ENCODE peak calls at places on chromosomes 7 and 10, in ten cellular contexts. C, R, O, N, P, H, S, U, M and W are unnamed samples.

GRCh38 chr7:36970551-36971514 is 246.5 kb upstream of the AOAH start:
- DNase-seq in C (no peak), R (no peak), O (no peak), N (no peak), P (no peak), H (no peak), S (no peak), U (no peak), M (no peak), W (no peak)

GRCh38 chr7:39733881-39734571 is 110.7 kb downstream of the RALA start:
- DNase-seq in C (no peak), R (peak), O (peak), N (peak), P (no peak), H (no peak), S (no peak), U (no peak), M (no peak), W (no peak)

GRCh38 chr10:62093863-62094291 is 174.8 kb downstream of the RTKN2 start:
- DNase-seq in C (no peak), R (no peak), O (no peak), N (no peak), P (no peak), H (no peak), S (no peak), U (no peak), M (no peak), W (no peak)

GRCh38 chr10:119498889-119499864 is 43.3 kb downstream of the RGS10 start:
- DNase-seq in C (no peak), R (no peak), O (no peak), N (no peak), P (no peak), H (no peak), S (no peak), U (peak), M (no peak), W (no peak)

GRCh38 chr10:92238586-92239098 is 52.2 kb downstream of the CPEB3 start:
- DNase-seq in C (peak), R (peak), O (peak), N (peak), P (no peak), H (no peak), S (peak), U (peak), M (peak), W (peak)

GRCh38 chr10:93894516-93895378 is 969 bp downstream of the SLC35G1 start:
- DNase-seq in C (no peak), R (no peak), O (no peak), N (peak), P (no peak), H (no peak), S (no peak), U (no peak), M (peak), W (no peak)

GRCh38 chr7:6422926-6423632 is 24.7 kb downstream of the DAGLB start:
- DNase-seq in C (no peak), R (no peak), O (no peak), N (peak), P (no peak), H (no peak), S (no peak), U (peak), M (peak), W (no peak)

GRCh38 chr7:82805527-82805960 is 357.1 kb downstream of the PCLO start:
- DNase-seq in C (no peak), R (peak), O (no peak), N (peak), P (peak), H (no peak), S (no peak), U (no peak), M (no peak), W (no peak)

GRCh38 chr10:76899490-76899889 is 738.1 kb downstream of the KCNMA1 start:
- DNase-seq in C (no peak), R (no peak), O (no peak), N (no peak), P (no peak), H (peak), S (no peak), U (no peak), M (no peak), W (no peak)

GRCh38 chr10:69963178-69963834 is 89.3 kb upstream of the MACROH2A2 start:
- DNase-seq in C (no peak), R (no peak), O (no peak), N (no peak), P (no peak), H (peak), S (no peak), U (peak), M (no peak), W (no peak)

GRCh38 chr10:663844-664243 is 25.6 kb downstream of the DIP2C start:
- DNase-seq in C (no peak), R (no peak), O (peak), N (no peak), P (no peak), H (no peak), S (peak), U (no peak), M (no peak), W (no peak)

GRCh38 chr7:111796671-111797070 is 234.4 kb upstream of the IMMP2L start:
- DNase-seq in C (no peak), R (peak), O (no peak), N (peak), P (peak), H (no peak), S (no peak), U (no peak), M (no peak), W (no peak)

GRCh38 chr7:2560175-2560695 is 1.5 kb downstream of the IQCE start:
- DNase-seq in C (no peak), R (no peak), O (no peak), N (peak), P (no peak), H (no peak), S (no peak), U (no peak), M (no peak), W (no peak)

GRCh38 chr10:100751211-100751933 is 6.0 kb downstream of the PAX2 start:
- DNase-seq in C (no peak), R (no peak), O (no peak), N (no peak), P (no peak), H (no peak), S (no peak), U (no peak), M (no peak), W (no peak)

GRCh38 chr7:67855322-67855721 is 858.7 kb downstream of the TYW1 start:
- DNase-seq in C (no peak), R (no peak), O (no peak), N (no peak), P (no peak), H (no peak), S (no peak), U (no peak), M (no peak), W (no peak)

GRCh38 chr7:84904561-84904960 is 282.3 kb downstream of the SEMA3D start:
- DNase-seq in C (no peak), R (no peak), O (no peak), N (no peak), P (no peak), H (no peak), S (no peak), U (no peak), M (no peak), W (no peak)

GRCh38 chr10:64376169-64376568 is 855.0 kb downstream of the REEP3 start:
- DNase-seq in C (no peak), R (no peak), O (no peak), N (no peak), P (no peak), H (no peak), S (no peak), U (no peak), M (no peak), W (no peak)

GRCh38 chr10:78772486-78772885 is 296.3 kb upstream of the ZMIZ1 start:
- DNase-seq in C (no peak), R (no peak), O (peak), N (no peak), P (no peak), H (no peak), S (no peak), U (no peak), M (peak), W (no peak)

GRCh38 chr7:8189615-8190014 is 72.4 kb downstream of the ICA1 start:
- DNase-seq in C (no peak), R (no peak), O (no peak), N (no peak), P (no peak), H (no peak), S (no peak), U (no peak), M (no peak), W (no peak)

DNA sequence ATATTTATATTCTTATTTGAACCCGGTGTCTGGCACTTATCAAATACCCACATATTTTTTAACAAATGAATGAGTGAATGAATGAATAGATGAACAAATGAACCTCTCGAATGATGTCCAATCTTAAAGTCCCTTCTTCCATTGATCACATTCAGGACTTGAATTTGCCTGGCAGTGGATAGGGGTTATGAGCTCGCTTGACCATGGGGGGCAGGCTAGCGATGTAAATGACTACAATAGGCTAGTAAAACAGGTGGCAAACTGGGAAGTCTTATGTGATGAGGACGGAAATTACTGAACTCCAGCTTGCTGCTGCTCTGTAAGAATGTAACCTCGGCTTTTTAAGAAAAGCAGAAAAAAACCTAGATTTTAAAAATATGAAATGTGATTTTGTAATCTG is 247.7 kb upstream of the DKK1 start:
- DNase-seq in C (no peak), R (peak), O (no peak), N (peak), P (no peak), H (no peak), S (no peak), U (no peak), M (no peak), W (no peak)
- TF ChIP-seq CTCF in C (no peak), R (no peak), O (no peak), N (peak), P (peak), H (no peak), S (no peak), U (no peak), M (no peak), W (no peak)

DNA sequence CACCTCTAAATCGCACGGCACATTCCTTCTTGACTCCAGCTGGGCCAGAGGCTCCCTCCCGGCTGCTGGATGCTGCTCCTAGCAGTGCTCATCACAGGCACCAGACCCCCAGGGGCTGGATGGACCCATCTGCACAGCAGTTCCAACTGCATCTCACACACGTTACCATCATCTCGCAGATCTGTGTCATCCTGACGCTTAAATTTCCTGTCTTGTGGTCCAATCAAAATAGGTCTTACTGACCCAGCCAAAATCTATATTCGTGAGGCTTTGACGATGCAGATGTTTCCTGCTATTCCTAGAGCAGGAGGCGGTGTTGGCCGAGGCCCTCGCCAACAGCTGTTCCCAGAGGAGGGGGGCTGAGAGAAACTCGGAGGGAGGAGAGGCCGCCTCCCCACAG is 108.0 kb downstream of the MKI67 start:
- DNase-seq in C (no peak), R (no peak), O (no peak), N (no peak), P (no peak), H (no peak), S (no peak), U (no peak), M (no peak), W (no peak)
- TF ChIP-seq POLR2A in C (no peak), R (no peak), O (no peak), N (no peak), P (no peak), H (no peak), S (no peak), U (no peak), M (no peak), W (no peak)

GRCh38 chr7:156074982-156075615 is 262.8 kb upstream of the SHH start:
- DNase-seq in C (no peak), R (no peak), O (no peak), N (no peak), P (no peak), H (no peak), S (no peak), U (no peak), M (peak), W (no peak)
- TF ChIP-seq CTCF in C (no peak), R (no peak), O (no peak), N (no peak), P (no peak), H (no peak), S (no peak), U (no peak), M (no peak), W (no peak)

DNA sequence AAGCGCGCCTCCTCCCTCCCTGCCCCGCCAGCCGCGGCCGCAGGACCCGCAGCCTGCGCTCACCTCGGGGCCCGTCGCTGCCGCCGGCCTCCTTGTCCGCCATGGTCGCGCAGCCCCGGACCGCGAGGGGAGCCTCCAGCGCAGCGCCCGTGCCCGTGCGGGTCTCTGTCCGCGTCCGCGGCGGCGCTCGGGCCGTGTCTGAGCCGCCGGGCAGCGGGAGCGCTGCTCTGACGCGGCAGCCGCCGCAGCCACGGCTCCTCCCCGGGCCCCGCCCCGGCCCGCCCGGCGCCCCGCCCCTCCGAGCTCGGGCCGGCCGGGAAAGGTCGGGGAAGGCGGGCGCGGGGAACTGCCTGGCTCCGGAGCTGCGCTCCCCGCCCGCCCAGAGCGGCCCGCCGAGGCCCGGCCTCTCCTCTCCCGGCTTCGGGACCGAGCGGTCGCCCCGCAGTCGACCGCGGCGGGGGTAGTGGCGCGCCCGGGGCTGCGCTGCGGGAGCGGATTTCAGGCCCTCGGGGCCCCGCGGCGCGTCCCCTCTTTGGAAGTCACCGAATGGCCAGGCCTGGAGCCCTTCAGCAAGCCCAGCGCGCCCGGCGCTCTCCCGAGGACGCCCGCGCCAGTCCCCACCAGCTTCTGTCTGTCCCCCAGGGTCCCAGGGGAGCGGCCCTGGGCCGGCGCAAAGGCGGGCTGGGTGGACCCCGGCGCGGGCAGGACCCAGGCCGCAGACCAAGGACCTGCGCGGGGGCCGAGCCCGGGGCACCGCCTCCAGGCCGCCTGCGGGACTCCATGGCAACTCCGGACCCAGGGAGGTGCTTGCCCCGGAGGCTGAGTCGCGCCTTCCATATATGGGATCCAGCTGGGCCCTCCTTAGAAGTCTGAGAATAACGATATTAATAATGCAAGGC is at the start of gene HSPA12A:
- DNase-seq in C (peak), R (peak), O (peak), N (peak), P (peak), H (peak), S (peak), U (peak), M (peak), W (peak)
- TF ChIP-seq POLR2A in C (peak), R (peak), O (no peak), N (no peak), P (peak), H (peak), S (peak), U (no peak), M (peak), W (no peak)

GRCh38 chr7:3649250-3649649 is 348.2 kb downstream of the SDK1 start:
- DNase-seq in C (no peak), R (peak), O (no peak), N (no peak), P (no peak), H (no peak), S (no peak), U (no peak), M (no peak), W (no peak)
- TF ChIP-seq CTCF in C (no peak), R (no peak), O (no peak), N (peak), P (peak), H (no peak), S (no peak), U (no peak), M (no peak), W (no peak)

GRCh38 chr7:94655562-94655883 is 410 bp downstream of the SGCE start:
- DNase-seq in C (no peak), R (no peak), O (no peak), N (no peak), P (no peak), H (no peak), S (no peak), U (no peak), M (no peak), W (no peak)

GRCh38 chr7:94657771-94658693 is 2.1 kb upstream of the SGCE start:
- DNase-seq in C (peak), R (peak), O (peak), N (peak), P (peak), H (peak), S (peak), U (peak), M (peak), W (peak)

GRCh38 chr7:94656658-94656924 is 658 bp upstream of the SGCE start:
- DNase-seq in C (no peak), R (no peak), O (no peak), N (no peak), P (no peak), H (no peak), S (no peak), U (no peak), M (no peak), W (no peak)

GRCh38 chr7:94655884-94656657 is at the start of gene SGCE:
- DNase-seq in C (no peak), R (peak), O (peak), N (peak), P (peak), H (no peak), S (peak), U (peak), M (peak), W (peak)

GRCh38 chr7:94656925-94657731 is 1.2 kb upstream of the SGCE start:
- DNase-seq in C (no peak), R (peak), O (no peak), N (peak), P (peak), H (peak), S (no peak), U (no peak), M (no peak), W (no peak)
- TF ChIP-seq POLR2A in C (no peak), R (no peak), O (no peak), N (no peak), P (no peak), H (no peak), S (no peak), U (no peak), M (no peak), W (no peak)

DNA sequence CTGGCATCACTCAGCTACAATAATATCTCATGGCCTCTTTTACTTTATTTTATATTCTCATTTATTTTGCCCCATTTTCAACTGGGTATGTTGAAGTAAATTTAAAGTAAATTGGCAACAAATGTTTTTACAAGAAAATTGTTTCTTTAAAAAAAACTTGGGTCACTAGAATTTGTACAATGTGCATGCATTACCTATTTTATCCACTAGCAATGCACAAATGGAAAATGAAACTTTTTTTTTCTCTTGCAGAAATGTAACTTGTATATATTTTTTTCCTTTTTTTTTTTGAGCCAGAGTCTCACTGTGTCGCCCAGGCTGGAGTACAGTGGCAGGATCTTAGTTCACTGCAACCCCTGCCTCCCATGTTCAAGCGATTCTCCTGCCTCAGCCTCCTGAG is 10.3 kb upstream of the H2AZ2 start:
- DNase-seq in C (no peak), R (no peak), O (no peak), N (no peak), P (no peak), H (no peak), S (no peak), U (no peak), M (no peak), W (no peak)
- TF ChIP-seq CTCF in C (no peak), R (no peak), O (no peak), N (no peak), P (peak), H (peak), S (peak), U (no peak), M (no peak), W (no peak)

DNA sequence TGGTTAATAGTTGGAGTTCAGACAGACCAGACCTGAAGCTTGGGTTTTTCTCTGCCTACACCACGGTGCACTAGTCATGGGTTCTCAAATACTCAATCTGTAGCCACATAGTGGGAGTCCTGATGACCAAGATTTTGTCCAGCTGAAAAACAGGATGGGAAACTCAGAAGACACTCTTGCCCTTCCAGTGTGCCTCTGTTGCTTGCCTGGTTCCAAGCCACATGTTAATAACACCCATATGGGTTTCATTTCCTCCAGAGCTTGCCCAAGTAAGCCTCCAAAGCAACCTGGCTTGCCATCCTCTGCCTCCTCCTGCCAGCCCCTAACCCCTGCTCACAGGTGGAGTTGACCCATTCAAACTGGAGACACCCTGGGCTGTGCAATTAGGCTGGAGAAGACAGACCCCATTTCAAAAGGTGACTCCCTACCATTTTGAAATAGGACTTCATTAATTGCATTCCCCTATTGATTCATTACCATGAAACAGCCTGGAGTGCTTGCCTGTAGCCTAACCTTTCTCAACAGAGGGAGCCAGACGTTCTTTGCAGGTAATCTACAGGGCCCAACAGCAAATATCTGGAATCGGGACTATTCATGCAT is 108.0 kb upstream of the HABP2 start:
- DNase-seq in C (no peak), R (no peak), O (peak), N (no peak), P (no peak), H (peak), S (no peak), U (no peak), M (no peak), W (no peak)
- TF ChIP-seq POLR2A in C (no peak), R (no peak), O (no peak), N (no peak), P (no peak), H (no peak), S (no peak), U (no peak), M (no peak), W (no peak)

GRCh38 chr10:60497364-60497763 is 107.7 kb upstream of the ANK3 start:
- DNase-seq in C (no peak), R (no peak), O (no peak), N (no peak), P (no peak), H (no peak), S (no peak), U (no peak), M (no peak), W (no peak)

GRCh38 chr10:60508037-60508436 is 118.4 kb upstream of the ANK3 start:
- DNase-seq in C (no peak), R (no peak), O (no peak), N (no peak), P (no peak), H (no peak), S (no peak), U (no peak), M (no peak), W (no peak)

GRCh38 chr10:60502621-60503020 is 112.9 kb upstream of the ANK3 start:
- DNase-seq in C (no peak), R (no peak), O (no peak), N (no peak), P (no peak), H (no peak), S (no peak), U (no peak), M (no peak), W (no peak)
- TF ChIP-seq CTCF in C (no peak), R (no peak), O (no peak), N (no peak), P (no peak), H (no peak), S (no peak), U (no peak), M (no peak), W (no peak)